ENCODE peak calls at places on chromosomes 11 and 22, in seven cellular contexts. R, L, G, Q, C, Y and V are unnamed samples.

GRCh38 chr11:61157743-61158142 is 3.5 kb downstream of the VPS37C start:
- DNase-seq in Q (no peak), L (no peak), G (no peak), C (no peak), Y (no peak), R (no peak), V (no peak)

GRCh38 chr11:55793321-55793720 is 2.0 kb upstream of the OR5D14 start:
- DNase-seq in C (no peak), Q (no peak), L (no peak), R (no peak), Y (no peak), G (no peak), V (no peak)

GRCh38 chr22:27972732-27973698 is 54.0 kb upstream of the PITPNB start:
- DNase-seq in L (no peak), Y (no peak), C (no peak), R (no peak), Q (no peak), G (no peak), V (no peak)

GRCh38 chr11:116478205-116478604 is 294.6 kb downstream of the BUD13 start:
- DNase-seq in C (no peak), Q (no peak), G (no peak), R (no peak), Y (no peak), L (no peak), V (no peak)

GRCh38 chr22:36644333-36644757 is 59.2 kb downstream of the CACNG2 start:
- DNase-seq in R (no peak), G (no peak), L (no peak), C (no peak), Y (peak), Q (peak), V (no peak)

GRCh38 chr11:123483058-123483457 is 53.0 kb downstream of the GRAMD1B start:
- DNase-seq in Y (no peak), R (no peak), G (no peak), C (no peak), L (no peak), Q (no peak), V (no peak)

GRCh38 chr11:1486054-1486825 is at the start of gene MOB2:
- DNase-seq in C (no peak), G (no peak), Y (no peak), L (no peak), R (no peak), Q (peak), V (no peak)

GRCh38 chr11:33325456-33325855 is 68.3 kb downstream of the HIPK3 start:
- DNase-seq in C (no peak), R (no peak), L (no peak), G (no peak), Q (no peak), Y (no peak), V (no peak)

GRCh38 chr22:20650294-20651207 is 123.4 kb upstream of the SERPIND1 start:
- DNase-seq in R (no peak), C (no peak), Y (no peak), G (no peak), L (no peak), Q (no peak), V (no peak)

GRCh38 chr11:117532568-117532967 is 204.9 kb downstream of the CEP164 start:
- DNase-seq in Q (no peak), L (no peak), Y (no peak), G (no peak), R (no peak), C (no peak), V (no peak)

GRCh38 chr11:22633354-22633902 is 7.8 kb upstream of the FANCF start:
- DNase-seq in R (no peak), Q (no peak), Y (no peak), C (no peak), G (no peak), L (no peak), V (no peak)

GRCh38 chr22:36285017-36285416 is 32.1 kb downstream of the APOL1 start:
- DNase-seq in R (no peak), C (no peak), L (no peak), Y (no peak), Q (no peak), G (no peak), V (no peak)

GRCh38 chr11:64705501-64705900 is 17.5 kb downstream of the NRXN2 start:
- DNase-seq in Y (no peak), L (no peak), Q (no peak), C (no peak), R (no peak), G (no peak), V (no peak)

GRCh38 chr11:117144477-117145392 is 648 bp downstream of the PAFAH1B2 start:
- DNase-seq in G (peak), Y (peak), Q (peak), R (peak), L (peak), C (peak), V (peak)

GRCh38 chr22:49862408-49862776 is 8.7 kb downstream of the ZBED4 start:
- DNase-seq in L (no peak), Q (no peak), C (no peak), R (no peak), Y (no peak), G (no peak), V (no peak)

GRCh38 chr11:114624455-114625207 is 29.0 kb upstream of the NXPE4 start:
- DNase-seq in Y (no peak), G (no peak), C (no peak), Q (no peak), L (no peak), R (no peak), V (no peak)

GRCh38 chr22:19772673-19773469 is 12.3 kb downstream of the TBX1 start:
- DNase-seq in Q (no peak), L (no peak), R (no peak), C (no peak), Y (no peak), G (no peak), V (no peak)

GRCh38 chr22:41382610-41383009 is 868 bp downstream of the TEF start:
- DNase-seq in Y (no peak), Q (no peak), G (no peak), C (no peak), R (no peak), L (peak), V (no peak)

GRCh38 chr11:65817312-65817814 is 16.4 kb upstream of the SNX32 start:
- DNase-seq in C (no peak), L (peak), Y (no peak), G (no peak), Q (no peak), R (no peak), V (no peak)

GRCh38 chr11:78417888-78418583 is 416 bp upstream of the GAB2 start:
- DNase-seq in Y (peak), C (peak), Q (peak), G (peak), R (peak), L (peak), V (peak)